ENCODE peak calls at places on chromosomes 4 and X, in four cellular contexts. R, Z, P and V are unnamed samples.

GRCh38 chr4:124318292-124318691 is 394.2 kb downstream of the ANKRD50 start:
- DNase-seq in R (no peak), P (no peak), Z (no peak), V (no peak)

GRCh38 chr4:54879576-54879975 is 221.8 kb downstream of the KIT start:
- DNase-seq in R (no peak), P (peak), Z (no peak), V (no peak)

GRCh38 chr4:153773236-153773690 is 13.4 kb upstream of the RNF175 start:
- DNase-seq in R (peak), Z (no peak), P (no peak), V (no peak)

GRCh38 chrX:3713225-3713936 is at the start of gene PRKX:
- DNase-seq in R (peak), P (peak), Z (peak), V (no peak)

GRCh38 chr4:38069271-38069760 is 109.1 kb downstream of the PTTG2 start:
- DNase-seq in Z (peak), P (peak), R (peak), V (no peak)

GRCh38 chrX:28586891-28587635 is at the start of gene IL1RAPL1:
- DNase-seq in P (peak), Z (peak), R (no peak), V (no peak)

GRCh38 chr4:116015062-116015461 is 901.6 kb upstream of the NDST4 start:
- DNase-seq in P (no peak), R (peak), Z (no peak), V (no peak)

GRCh38 chrX:19670854-19671620 is 155.7 kb upstream of the MAP3K15 start:
- DNase-seq in Z (no peak), P (peak), R (peak), V (no peak)

GRCh38 chrX:107324493-107325310 is 118.3 kb downstream of the DNAAF6 start:
- DNase-seq in R (peak), Z (peak), P (peak), V (no peak)

GRCh38 chr4:144514736-144515135 is 131.2 kb upstream of the HHIP start:
- DNase-seq in Z (no peak), P (no peak), R (peak), V (no peak)

GRCh38 chr4:169159614-169160013 is 111.1 kb downstream of the SH3RF1 start:
- DNase-seq in Z (no peak), R (no peak), P (peak), V (no peak)

GRCh38 chr4:156559346-156559745 is 412.3 kb downstream of the PDGFC start:
- DNase-seq in R (no peak), P (no peak), Z (no peak), V (no peak)

GRCh38 chrX:138859421-138859820 is 147.9 kb upstream of the FGF13 start:
- DNase-seq in Z (no peak), R (no peak), P (no peak), V (no peak)

GRCh38 chrX:99301990-99302389 is 1108.1 kb downstream of the PCDH19 start:
- DNase-seq in Z (peak), P (peak), R (peak), V (no peak)

GRCh38 chr4:2281575-2282343 is 19.9 kb upstream of the MXD4 start:
- DNase-seq in Z (peak), P (no peak), R (no peak), V (no peak)

GRCh38 chrX:19852014-19853005 is 35.1 kb downstream of the SH3KBP1 start:
- DNase-seq in P (peak), Z (no peak), R (no peak), V (no peak)

GRCh38 chrX:14266702-14267101 is 237.0 kb upstream of the GEMIN8 start:
- DNase-seq in R (no peak), P (no peak), Z (no peak), V (no peak)

GRCh38 chr4:53908661-53909078 is 155.7 kb downstream of the CHIC2 start:
- DNase-seq in P (peak), Z (peak), R (peak), V (peak)

GRCh38 chr4:83174844-83175414 is 60.4 kb upstream of the PLAC8 start:
- DNase-seq in R (no peak), P (no peak), Z (peak), V (no peak)

GRCh38 chrX:132393992-132394391 is 94.8 kb downstream of the MBNL3 start:
- DNase-seq in R (no peak), P (peak), Z (no peak), V (no peak)

GRCh38 chrX:153381684-153382532 is 19.2 kb downstream of the PNMA6E start:
- DNase-seq in R (peak), P (peak), Z (peak), V (peak)

DNA sequence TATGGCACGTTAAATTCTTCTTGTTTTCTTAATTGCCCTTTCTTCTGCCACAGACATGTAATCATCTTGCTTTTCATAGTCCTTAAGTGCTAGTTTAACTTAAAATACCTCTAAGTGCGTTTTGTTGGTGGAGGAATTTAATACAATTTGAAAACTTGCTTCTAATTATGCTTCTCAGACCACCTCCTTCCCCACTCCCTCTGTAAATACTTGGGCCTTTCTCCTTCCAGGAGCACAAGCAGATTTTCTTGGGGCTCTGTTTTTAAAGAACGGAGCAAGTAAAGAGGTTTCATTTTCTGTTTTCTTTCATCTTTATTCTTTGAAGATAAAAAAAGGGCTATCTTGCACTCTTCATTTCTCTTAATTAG is 559 bp upstream of the PCDH18 start:
- DNase-seq in Z (peak), P (peak), R (peak), V (no peak)
- H3K4me3 ChIP-seq in Z (peak), P (peak), R (peak), V (peak)

GRCh38 chr4:71520850-71521249 is 182.0 kb downstream of the SLC4A4 start:
- DNase-seq in R (no peak), P (no peak), Z (no peak), V (no peak)

GRCh38 chr4:71524746-71525145 is 185.9 kb downstream of the SLC4A4 start:
- DNase-seq in P (no peak), R (no peak), Z (no peak), V (no peak)

GRCh38 chr4:71532407-71532806 is 193.6 kb downstream of the SLC4A4 start:
- DNase-seq in R (no peak), P (no peak), Z (no peak), V (no peak)

DNA sequence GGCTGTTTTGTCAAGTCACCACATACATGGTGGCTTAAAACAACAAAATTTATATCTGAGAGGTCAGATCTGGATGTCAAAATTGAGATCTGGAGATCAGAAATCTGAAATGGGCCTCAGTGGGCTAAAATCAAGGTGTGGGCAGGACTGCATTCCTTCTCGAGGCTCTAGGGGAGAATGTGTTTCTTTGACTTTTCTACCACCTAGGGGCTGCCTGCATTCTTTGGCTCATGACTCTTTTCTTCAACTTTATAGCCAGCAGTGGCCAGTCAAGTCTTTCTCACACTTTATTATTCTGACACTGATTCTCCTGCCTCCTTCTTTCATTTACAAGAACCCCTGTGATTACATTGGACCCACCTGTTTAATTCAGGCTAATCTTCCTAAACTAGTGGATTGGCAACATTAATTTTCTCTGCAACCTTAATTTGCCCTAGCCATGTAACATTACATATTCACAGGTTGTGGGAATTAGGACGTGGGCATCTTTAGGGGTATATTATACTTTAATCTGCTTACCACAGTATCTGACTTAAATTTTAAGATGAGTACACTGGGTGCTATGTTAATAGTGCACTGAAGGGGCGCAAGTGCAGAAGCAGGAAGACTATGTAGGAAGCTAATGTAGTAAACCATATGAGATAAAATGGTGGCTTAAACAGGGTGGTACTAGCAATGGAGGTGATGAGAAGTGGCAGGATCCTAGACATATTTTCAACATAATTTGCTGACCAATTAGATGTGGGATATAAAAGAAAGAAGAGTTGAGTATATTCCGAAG is 188.0 kb downstream of the SLC4A4 start:
- DNase-seq in Z (peak), P (no peak), R (peak), V (no peak)
- TF ChIP-seq CTCF in Z (peak), P (peak), R (peak), V (peak)

GRCh38 chrX:427812-428725 is 41.4 kb upstream of the PPP2R3B start:
- DNase-seq in R (peak), P (no peak), Z (no peak), V (no peak)
- H3K4me3 ChIP-seq in R (peak), P (no peak), Z (no peak), V (no peak)

DNA sequence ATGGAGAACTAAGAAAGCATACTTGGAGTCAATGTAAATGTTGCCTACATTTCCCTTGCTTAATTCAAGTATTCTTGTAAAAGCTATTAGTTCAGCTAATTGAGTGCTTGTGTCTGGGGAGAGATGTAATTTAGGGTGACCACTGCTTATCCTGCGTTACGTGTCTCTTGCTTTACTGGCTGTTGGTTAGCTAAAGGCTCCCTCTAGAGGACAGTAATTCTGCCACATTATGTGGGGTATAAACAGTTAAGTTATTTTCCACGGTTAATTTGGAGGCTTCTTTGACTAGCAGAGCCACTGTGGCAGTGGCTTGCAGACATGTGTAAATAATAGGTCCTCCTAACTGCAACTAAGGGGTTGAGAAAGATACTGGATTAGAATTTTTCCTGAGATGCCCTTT is 25.3 kb upstream of the NAF1 start:
- DNase-seq in Z (peak), R (peak), P (peak), V (no peak)
- TF ChIP-seq CTCF in Z (no peak), R (peak), P (peak), V (peak)

GRCh38 chrX:104168127-104168526 is 1.9 kb downstream of the FAM199X start:
- DNase-seq in Z (no peak), P (no peak), R (no peak), V (no peak)
- H3K4me3 ChIP-seq in Z (peak), P (peak), R (peak), V (no peak)

GRCh38 chrX:24424948-24425347 is 40.1 kb upstream of the PDK3 start:
- DNase-seq in P (peak), R (no peak), Z (no peak), V (peak)

GRCh38 chrX:24426921-24427746 is 38.0 kb upstream of the PDK3 start:
- DNase-seq in R (no peak), Z (no peak), P (peak), V (no peak)

GRCh38 chrX:24426340-24426913 is 38.7 kb upstream of the PDK3 start:
- DNase-seq in R (peak), P (peak), Z (peak), V (no peak)

GRCh38 chrX:24423960-24424359 is 41.1 kb upstream of the PDK3 start:
- DNase-seq in P (peak), Z (no peak), R (no peak), V (no peak)

DNA sequence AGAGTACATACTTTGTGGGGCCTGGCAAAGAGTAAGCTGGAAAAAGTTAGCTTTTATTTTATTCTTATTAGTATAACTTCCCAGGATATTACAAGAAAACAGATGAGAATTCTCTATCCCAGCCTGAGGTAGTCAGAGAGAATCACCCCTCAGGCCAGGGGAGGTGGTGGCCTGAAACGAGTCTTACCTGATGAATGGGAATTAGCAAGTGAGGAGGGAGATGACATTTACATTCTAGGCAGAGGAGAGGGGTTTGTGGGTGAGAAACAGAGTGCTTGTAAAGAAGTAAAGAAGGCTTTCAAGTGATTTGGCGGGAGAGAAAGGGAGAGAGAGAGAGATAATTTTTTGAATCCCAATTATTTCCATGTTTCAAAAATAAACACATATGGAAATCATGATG is 39.3 kb upstream of the PDK3 start:
- DNase-seq in P (no peak), Z (no peak), R (peak), V (no peak)
- TF ChIP-seq CTCF in P (no peak), Z (no peak), R (no peak), V (no peak)